ENCODE peak calls at places on chromosomes 1 and 21, in nine cellular contexts. W is AG04450; X is ovary; F is CD8-positive, alpha-beta memory T cell; C is HCT116; M is fibroblast of lung; E is pancreas; N is PC-3; S is right lobe of liver. K is an unnamed sample.

GRCh38 chr1:6660415-6661049 is 35.9 kb downstream of the THAP3 start:
- DNase-seq in W (no peak), X (no peak), F (no peak), C (no peak), M (no peak), E (no peak), N (no peak), S (no peak), K (no peak)

GRCh38 chr1:23169727-23170335 is 1.2 kb upstream of the LUZP1 start:
- DNase-seq in W (no peak), X (peak; percentile 73), F (no peak), C (peak; percentile 64), M (peak; percentile 74), E (no peak), N (no peak), S (no peak), K (peak; percentile 72)

GRCh38 chr1:204380293-204380831 is 20.6 kb upstream of the PLEKHA6 start:
- DNase-seq in W (no peak), X (no peak), F (no peak), C (no peak), M (no peak), E (no peak), N (peak; percentile 79), S (no peak), K (peak; percentile 26)

GRCh38 chr1:200048244-200048643 is 20.7 kb downstream of the NR5A2 start:
- DNase-seq in W (no peak), X (no peak), F (no peak), C (no peak), M (no peak), E (no peak), N (no peak), S (no peak), K (no peak)

GRCh38 chr1:29563571-29563970 is 327.2 kb downstream of the PTPRU start:
- DNase-seq in W (no peak), X (no peak), F (no peak), C (no peak), M (peak; percentile 50), E (no peak), N (no peak), S (no peak), K (no peak)

GRCh38 chr1:117561071-117561470 is 44.8 kb upstream of the TENT5C start:
- DNase-seq in W (no peak), X (no peak), F (no peak), C (no peak), M (no peak), E (no peak), N (no peak), S (no peak), K (no peak)

GRCh38 chr1:189152685-189153084 is 1325.0 kb downstream of the BRINP3 start:
- DNase-seq in W (no peak), X (no peak), F (no peak), C (no peak), M (no peak), E (no peak), N (no peak), S (no peak), K (no peak)

GRCh38 chr1:206068314-206068713 is 15.3 kb downstream of the RHEX start:
- DNase-seq in W (no peak), X (no peak), F (no peak), C (no peak), M (no peak), E (no peak), N (no peak), S (no peak), K (no peak)

GRCh38 chr21:42670058-42670830 is 16.8 kb downstream of the PDE9A start:
- DNase-seq in W (no peak), X (no peak), F (no peak), C (no peak), M (no peak), E (no peak), N (no peak), S (no peak), K (no peak)
- H3K27ac ChIP-seq in W (no peak overlapping the region), X (no peak overlapping the region), F (no peak overlapping the region), C (no peak overlapping the region), M (no peak overlapping the region), E (no peak overlapping the region), N (no peak overlapping the region), S (no peak overlapping the region), K (no peak overlapping the region)

GRCh38 chr21:43345746-43346409 is 81.1 kb downstream of the SIK1 start:
- DNase-seq in W (peak; percentile 44), X (no peak), F (no peak), C (no peak), M (peak; percentile 68), E (no peak), N (peak; percentile 59), S (no peak), K (no peak)
- H3K27ac ChIP-seq in W (peak overlapping the region; percentile 11), X (no peak overlapping the region), F (no peak overlapping the region), C (no peak overlapping the region), M (no peak overlapping the region), E (no peak overlapping the region), N (no peak overlapping the region), S (no peak overlapping the region), K (no peak overlapping the region)

DNA sequence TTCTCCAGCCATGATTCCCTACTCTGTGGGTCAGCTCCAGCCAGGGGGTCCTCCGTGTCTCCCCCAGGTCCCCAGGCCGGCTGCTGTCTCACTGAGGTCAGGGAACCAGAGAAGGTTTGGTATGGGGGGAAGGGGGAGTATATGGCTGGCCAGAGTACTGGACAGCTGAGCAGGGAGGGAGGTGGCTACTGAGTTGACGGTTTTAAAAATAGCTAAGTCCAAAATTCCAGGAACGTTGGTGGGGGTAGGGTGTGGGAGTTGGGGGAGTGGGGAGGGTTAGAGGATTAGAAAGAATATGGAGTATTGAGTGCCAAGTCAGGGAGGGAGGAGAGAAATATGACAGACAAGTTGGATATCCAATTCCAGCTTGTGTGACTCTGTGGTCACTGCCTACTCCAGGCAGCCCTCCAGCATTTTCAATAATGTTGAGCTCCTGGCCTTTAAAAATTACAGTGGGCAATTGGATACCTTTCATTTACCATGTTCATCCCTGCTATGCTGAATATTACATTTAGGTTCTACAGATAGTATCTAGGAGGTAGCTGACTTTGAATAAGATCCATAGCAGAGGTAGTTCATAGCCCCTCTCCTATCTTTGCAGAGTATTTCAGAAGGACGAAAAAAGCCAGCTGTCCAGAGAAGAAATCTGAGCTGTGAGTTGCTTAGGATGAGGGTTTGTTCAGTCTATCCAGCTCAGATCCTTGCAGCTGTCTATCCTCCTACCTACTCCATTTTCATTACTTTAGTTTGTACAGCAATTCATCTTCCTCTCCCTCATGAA is at the start of gene HJV:
- DNase-seq in W (no peak), X (no peak), F (no peak), C (no peak), M (no peak), E (no peak), N (no peak), S (peak; percentile 72), K (no peak)
- H3K27ac ChIP-seq in W (no peak within 1 kb of the TSS), X (no peak within 1 kb of the TSS), F (peak within 1 kb of the TSS; percentile 50), C (no peak within 1 kb of the TSS), M (no peak within 1 kb of the TSS), E (no peak within 1 kb of the TSS), N (no peak within 1 kb of the TSS), S (peak within 1 kb of the TSS; percentile 89), K (no peak within 1 kb of the TSS)

GRCh38 chr1:904271-904950 is 19.3 kb upstream of the SAMD11 start:
- DNase-seq in W (no peak), X (peak; percentile 91), F (peak; percentile 80), C (peak; percentile 43), M (peak; percentile 78), E (peak; percentile 67), N (peak; percentile 79), S (peak; percentile 80), K (no peak)
- H3K27ac ChIP-seq in W (no peak overlapping the region), X (no peak overlapping the region), F (no peak overlapping the region), C (peak overlapping the region; percentile 55), M (no peak overlapping the region), E (no peak overlapping the region), N (no peak overlapping the region), S (no peak overlapping the region), K (no peak overlapping the region)

GRCh38 chr1:201697174-201697573 is 131.8 kb upstream of the IPO9 start:
- DNase-seq in W (no peak), X (no peak), F (no peak), C (no peak), M (no peak), E (no peak), N (no peak), S (no peak), K (no peak)
- H3K27ac ChIP-seq in W (peak overlapping the region; percentile 31), X (no peak overlapping the region), F (no peak overlapping the region), C (no peak overlapping the region), M (peak overlapping the region; percentile 1), E (no peak overlapping the region), N (peak overlapping the region; percentile 57), S (no peak overlapping the region), K (no peak overlapping the region)